ENCODE peak calls at places on chromosomes 11 and 22, in seven cellular contexts. M is naive thymus-derived CD8-positive, alpha-beta T cell; C is tibial nerve; T is Caki2; U is naive thymus-derived CD4-positive, alpha-beta T cell; P is nucleus accumbens; G is activated gamma-delta T cell treated with anti-CD3 and anti-CD28 coated beads, Interleukin-2, amount 50 U/mL, for 16 hours. W is an unnamed sample.

GRCh38 chr11:65417702-65418430 is 4.7 kb upstream of the NEAT1 start:
- DNase-seq in M (peak), C (peak), T (no peak), U (peak), P (no peak), G (no peak), W (no peak)

GRCh38 chr11:5622802-5623201 is 2.0 kb upstream of the TRIM34 start:
- DNase-seq in M (no peak), C (no peak), T (no peak), U (no peak), P (no peak), G (no peak), W (no peak)

GRCh38 chr11:103995896-103996295 is 40.5 kb upstream of the DDI1 start:
- DNase-seq in M (no peak), C (no peak), T (no peak), U (no peak), P (no peak), G (no peak), W (no peak)

GRCh38 chr11:1202776-1203504 is 19.9 kb upstream of the MUC5B start:
- DNase-seq in M (peak), C (peak), T (peak), U (peak), P (no peak), G (peak), W (no peak)

GRCh38 chr11:65468874-65469333 is 29.9 kb upstream of the MALAT1 start:
- DNase-seq in M (peak), C (peak), T (no peak), U (peak), P (no peak), G (no peak), W (no peak)

GRCh38 chr11:827861-828167 is at the start of gene CRACR2B:
- DNase-seq in M (no peak), C (no peak), T (no peak), U (no peak), P (no peak), G (no peak), W (no peak)

GRCh38 chr11:34263462-34264186 is 94.2 kb downstream of the ABTB2 start:
- DNase-seq in M (no peak), C (no peak), T (peak), U (no peak), P (no peak), G (no peak), W (peak)

GRCh38 chr11:36581536-36581935 is 12.8 kb upstream of the IFTAP start:
- DNase-seq in M (no peak), C (no peak), T (no peak), U (no peak), P (no peak), G (no peak), W (no peak)

GRCh38 chr22:21632237-21632895 is at the start of gene CCDC116:
- DNase-seq in M (peak), C (no peak), T (peak), U (no peak), P (no peak), G (peak), W (no peak)

GRCh38 chr11:122020902-122021301 is 95.1 kb downstream of the BLID start:
- DNase-seq in M (no peak), C (peak), T (no peak), U (no peak), P (no peak), G (no peak), W (no peak)

GRCh38 chr22:26502688-26503561 is 9.3 kb downstream of the TFIP11 start:
- DNase-seq in M (peak), C (no peak), T (no peak), U (peak), P (no peak), G (peak), W (no peak)

GRCh38 chr11:109089144-109089543 is 332.8 kb upstream of the C11orf87 start:
- DNase-seq in M (no peak), C (no peak), T (no peak), U (no peak), P (no peak), G (no peak), W (no peak)

GRCh38 chr11:88117281-88117858 is 57.9 kb downstream of the RAB38 start:
- DNase-seq in M (no peak), C (no peak), T (no peak), U (no peak), P (no peak), G (no peak), W (no peak)

GRCh38 chr11:126319374-126319740 is 15.5 kb downstream of the DCPS start:
- DNase-seq in M (no peak), C (no peak), T (no peak), U (no peak), P (no peak), G (no peak), W (no peak)